ENCODE peak calls at places on chromosome 21, in ten cellular contexts. K, C, A, U, L, D, Q, Y, P and T are unnamed samples.

GRCh38 chr21:18893411-18893810 is 489.8 kb upstream of the TMPRSS15 start:
- DNase-seq in K (no peak), C (no peak), A (no peak), U (no peak), L (no peak), D (no peak), Q (no peak), Y (no peak), P (no peak), T (no peak)

GRCh38 chr21:16137106-16137505 is 407.3 kb downstream of the USP25 start:
- DNase-seq in K (no peak), C (no peak), A (no peak), U (no peak), L (peak), D (no peak), Q (no peak), Y (no peak), P (no peak), T (no peak)

GRCh38 chr21:45142469-45142868 is 68.1 kb downstream of the ADARB1 start:
- DNase-seq in K (no peak), C (peak), A (no peak), U (no peak), L (peak), D (no peak), Q (peak), Y (peak), P (peak), T (no peak)

GRCh38 chr21:33021150-33021549 is 4.6 kb upstream of the OLIG2 start:
- DNase-seq in K (no peak), C (no peak), A (no peak), U (no peak), L (no peak), D (no peak), Q (no peak), Y (no peak), P (no peak), T (no peak)

GRCh38 chr21:20729376-20729775 is 268.8 kb upstream of the NCAM2 start:
- DNase-seq in K (no peak), C (no peak), A (no peak), U (no peak), L (no peak), D (no peak), Q (no peak), Y (no peak), P (no peak), T (no peak)

GRCh38 chr21:27807596-27807995 is 840.7 kb upstream of the ADAMTS5 start:
- DNase-seq in K (no peak), C (no peak), A (no peak), U (no peak), L (peak), D (no peak), Q (no peak), Y (no peak), P (no peak), T (no peak)

GRCh38 chr21:41895643-41896493 is 16.7 kb upstream of the PRDM15 start:
- DNase-seq in K (peak), C (peak), A (no peak), U (no peak), L (peak), D (peak), Q (no peak), Y (no peak), P (no peak), T (no peak)

GRCh38 chr21:36910581-36911307 is 55.7 kb downstream of the HLCS start:
- DNase-seq in K (no peak), C (peak), A (no peak), U (no peak), L (peak), D (no peak), Q (no peak), Y (peak), P (no peak), T (peak)

GRCh38 chr21:15775291-15775690 is 45.5 kb downstream of the USP25 start:
- DNase-seq in K (no peak), C (no peak), A (no peak), U (no peak), L (no peak), D (no peak), Q (no peak), Y (no peak), P (no peak), T (no peak)